ENCODE peak calls at places on chromosomes 12 and 14, in ten cellular contexts. One of them, this sample, is unnamed.

GRCh38 chr12:127060310-127060847 is 1206.6 kb upstream of the TMEM132C start:
- DNase-seq in foreskin fibroblast: no peak
- DNase-seq in tibial artery: no peak
- DNase-seq in esophagus muscularis mucosa: no peak
- DNase-seq in lung: no peak
- DNase-seq in GM12864: no peak
- DNase-seq in tibial nerve: no peak
- DNase-seq in transverse colon: peak
- DNase-seq in AG04450: no peak
- DNase-seq in fibroblast of the aortic adventitia: no peak
- DNase-seq in this sample: no peak

GRCh38 chr14:73245401-73246325 is 8.4 kb downstream of the PAPLN start:
- DNase-seq in foreskin fibroblast: peak
- DNase-seq in tibial artery: no peak
- DNase-seq in esophagus muscularis mucosa: no peak
- DNase-seq in lung: peak
- DNase-seq in GM12864: no peak
- DNase-seq in tibial nerve: no peak
- DNase-seq in transverse colon: peak
- DNase-seq in AG04450: no peak
- DNase-seq in fibroblast of the aortic adventitia: peak
- DNase-seq in this sample: peak

GRCh38 chr12:18951219-18951618 is 178.3 kb upstream of the PLEKHA5 start:
- DNase-seq in foreskin fibroblast: no peak
- DNase-seq in tibial artery: no peak
- DNase-seq in esophagus muscularis mucosa: no peak
- DNase-seq in lung: no peak
- DNase-seq in GM12864: no peak
- DNase-seq in tibial nerve: no peak
- DNase-seq in transverse colon: no peak
- DNase-seq in AG04450: no peak
- DNase-seq in fibroblast of the aortic adventitia: peak
- DNase-seq in this sample: no peak

GRCh38 chr12:80912906-80913769 is 24.6 kb downstream of the LIN7A start:
- DNase-seq in foreskin fibroblast: peak
- DNase-seq in tibial artery: no peak
- DNase-seq in esophagus muscularis mucosa: no peak
- DNase-seq in lung: peak
- DNase-seq in GM12864: no peak
- DNase-seq in tibial nerve: no peak
- DNase-seq in transverse colon: no peak
- DNase-seq in AG04450: no peak
- DNase-seq in fibroblast of the aortic adventitia: peak
- DNase-seq in this sample: no peak

GRCh38 chr12:843609-844008 is 91.2 kb downstream of the WNK1 start:
- DNase-seq in foreskin fibroblast: peak
- DNase-seq in tibial artery: no peak
- DNase-seq in esophagus muscularis mucosa: no peak
- DNase-seq in lung: no peak
- DNase-seq in GM12864: no peak
- DNase-seq in tibial nerve: no peak
- DNase-seq in transverse colon: no peak
- DNase-seq in AG04450: peak
- DNase-seq in fibroblast of the aortic adventitia: peak
- DNase-seq in this sample: peak

GRCh38 chr12:48105321-48105866 is 485 bp downstream of the SENP1 start:
- DNase-seq in foreskin fibroblast: no peak
- DNase-seq in tibial artery: no peak
- DNase-seq in esophagus muscularis mucosa: no peak
- DNase-seq in lung: no peak
- DNase-seq in GM12864: no peak
- DNase-seq in tibial nerve: no peak
- DNase-seq in transverse colon: no peak
- DNase-seq in AG04450: no peak
- DNase-seq in fibroblast of the aortic adventitia: peak
- DNase-seq in this sample: no peak

GRCh38 chr12:6554168-6554989 is 1.5 kb downstream of the IFFO1 start:
- DNase-seq in foreskin fibroblast: peak
- DNase-seq in tibial artery: peak
- DNase-seq in esophagus muscularis mucosa: no peak
- DNase-seq in lung: peak
- DNase-seq in GM12864: no peak
- DNase-seq in tibial nerve: peak
- DNase-seq in transverse colon: peak
- DNase-seq in AG04450: no peak
- DNase-seq in fibroblast of the aortic adventitia: peak
- DNase-seq in this sample: peak

GRCh38 chr14:72892879-72893635 is 844 bp downstream of the DPF3 start:
- DNase-seq in foreskin fibroblast: peak
- DNase-seq in tibial artery: no peak
- DNase-seq in esophagus muscularis mucosa: no peak
- DNase-seq in lung: no peak
- DNase-seq in GM12864: no peak
- DNase-seq in tibial nerve: no peak
- DNase-seq in transverse colon: peak
- DNase-seq in AG04450: no peak
- DNase-seq in fibroblast of the aortic adventitia: peak
- DNase-seq in this sample: no peak

GRCh38 chr12:74490390-74491064 is 47.1 kb upstream of the ATXN7L3B start:
- DNase-seq in foreskin fibroblast: no peak
- DNase-seq in tibial artery: no peak
- DNase-seq in esophagus muscularis mucosa: no peak
- DNase-seq in lung: no peak
- DNase-seq in GM12864: peak
- DNase-seq in tibial nerve: no peak
- DNase-seq in transverse colon: no peak
- DNase-seq in AG04450: no peak
- DNase-seq in fibroblast of the aortic adventitia: no peak
- DNase-seq in this sample: no peak

DNA sequence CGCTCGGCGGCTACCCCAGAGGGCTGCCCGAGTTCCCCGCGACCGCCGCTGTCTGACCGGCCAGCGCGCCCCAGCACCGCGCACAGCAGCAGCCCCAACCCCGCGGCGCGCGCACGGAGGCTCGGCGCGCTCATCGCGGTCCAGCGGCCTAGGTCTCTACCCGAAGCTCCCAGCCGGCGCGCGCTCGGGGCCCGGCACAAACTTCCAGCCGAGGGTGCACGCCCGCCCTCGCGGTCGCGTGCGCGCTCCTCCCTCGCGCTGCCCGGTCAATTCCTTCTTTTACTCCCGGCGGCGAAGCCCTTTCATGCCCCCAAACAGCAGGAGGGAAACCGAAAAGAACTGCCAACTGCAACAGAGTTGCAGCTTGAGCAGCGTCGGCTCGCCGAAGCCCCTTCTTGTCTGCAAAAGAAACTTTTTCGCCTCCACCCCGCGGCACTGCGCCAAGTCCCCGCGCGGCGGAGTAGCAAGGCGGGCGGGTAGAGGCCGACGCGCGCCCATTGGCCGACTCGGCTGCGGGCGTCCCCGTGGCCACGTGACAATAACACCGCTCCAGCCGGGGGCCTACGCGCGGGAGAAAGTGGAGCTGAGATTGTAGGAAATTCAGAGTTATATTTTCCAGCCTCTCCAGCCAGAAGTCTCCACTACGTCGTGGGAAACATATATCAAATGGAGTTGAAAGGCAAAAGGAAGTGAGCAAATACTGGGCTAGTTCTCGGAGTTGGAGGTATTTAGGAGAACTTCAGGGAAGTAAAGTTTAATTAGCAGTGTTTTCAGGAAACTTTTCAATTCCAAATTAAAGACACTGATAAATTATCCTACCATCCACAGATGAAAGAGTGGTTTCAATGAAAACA is at the start of gene LRIG3:
- DNase-seq in foreskin fibroblast: peak
- DNase-seq in tibial artery: peak
- DNase-seq in esophagus muscularis mucosa: peak
- DNase-seq in lung: peak
- DNase-seq in GM12864: no peak
- DNase-seq in tibial nerve: peak
- DNase-seq in transverse colon: peak
- DNase-seq in AG04450: peak
- DNase-seq in fibroblast of the aortic adventitia: peak
- DNase-seq in this sample: peak
- TF ChIP-seq CTCF in foreskin fibroblast: no peak
- TF ChIP-seq CTCF in tibial artery: no peak
- TF ChIP-seq CTCF in esophagus muscularis mucosa: peak
- TF ChIP-seq CTCF in lung: no peak
- TF ChIP-seq CTCF in GM12864: no peak
- TF ChIP-seq CTCF in tibial nerve: no peak
- TF ChIP-seq CTCF in transverse colon: peak
- TF ChIP-seq CTCF in AG04450: no peak
- TF ChIP-seq CTCF in fibroblast of the aortic adventitia: no peak
- TF ChIP-seq CTCF in this sample: no peak

DNA sequence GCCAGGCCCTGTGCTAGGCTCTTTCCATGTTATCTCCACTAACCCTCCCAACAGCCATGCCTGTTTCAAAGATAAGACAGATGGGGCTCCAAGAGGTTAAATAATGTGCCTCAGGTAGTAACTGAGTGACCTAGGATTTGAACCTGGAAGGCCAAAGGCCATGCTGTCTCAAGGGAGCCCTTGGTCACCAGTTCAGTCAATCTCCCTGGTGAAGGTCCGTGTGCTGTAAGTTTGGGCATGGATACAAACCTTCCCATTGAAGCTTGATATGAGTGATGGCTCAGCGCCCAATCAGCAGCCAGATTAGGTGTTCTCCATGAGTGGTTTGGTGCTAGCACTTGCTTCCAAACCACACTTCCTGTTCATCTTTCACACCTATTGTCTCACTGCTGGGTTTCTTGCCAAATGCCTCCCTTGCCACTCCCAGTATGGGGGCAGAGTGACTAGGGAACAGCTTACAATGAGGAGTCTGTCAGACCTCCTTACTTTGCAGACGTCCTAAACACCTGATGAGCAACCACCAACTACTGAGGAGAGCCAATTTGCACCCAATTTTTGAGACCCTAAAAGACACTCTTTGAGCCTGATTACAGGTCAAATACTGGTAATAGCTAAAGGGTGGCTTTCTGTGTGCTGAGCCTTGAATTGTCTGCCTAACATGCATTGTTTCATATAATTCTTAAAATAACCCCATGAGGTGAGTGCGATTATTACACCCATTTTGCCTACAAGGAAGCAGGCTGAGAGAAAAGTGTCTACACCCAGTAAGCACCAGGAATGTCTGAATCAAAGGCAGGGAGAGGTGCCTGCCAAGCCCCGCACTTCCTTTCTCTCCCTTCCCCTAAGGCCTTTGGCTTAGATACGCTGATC is 48.5 kb upstream of the FOS start:
- DNase-seq in foreskin fibroblast: peak
- DNase-seq in tibial artery: no peak
- DNase-seq in esophagus muscularis mucosa: no peak
- DNase-seq in lung: no peak
- DNase-seq in GM12864: no peak
- DNase-seq in tibial nerve: no peak
- DNase-seq in transverse colon: peak
- DNase-seq in AG04450: no peak
- DNase-seq in fibroblast of the aortic adventitia: peak
- DNase-seq in this sample: peak
- TF ChIP-seq CTCF in foreskin fibroblast: no peak
- TF ChIP-seq CTCF in tibial artery: no peak
- TF ChIP-seq CTCF in esophagus muscularis mucosa: no peak
- TF ChIP-seq CTCF in lung: no peak
- TF ChIP-seq CTCF in GM12864: peak
- TF ChIP-seq CTCF in tibial nerve: peak
- TF ChIP-seq CTCF in transverse colon: peak
- TF ChIP-seq CTCF in AG04450: peak
- TF ChIP-seq CTCF in fibroblast of the aortic adventitia: peak
- TF ChIP-seq CTCF in this sample: peak

GRCh38 chr12:31897791-31898503 is 61.3 kb upstream of the RESF1 start:
- DNase-seq in foreskin fibroblast: peak
- DNase-seq in tibial artery: no peak
- DNase-seq in esophagus muscularis mucosa: no peak
- DNase-seq in lung: no peak
- DNase-seq in GM12864: no peak
- DNase-seq in tibial nerve: peak
- DNase-seq in transverse colon: peak
- DNase-seq in AG04450: no peak
- DNase-seq in fibroblast of the aortic adventitia: no peak
- DNase-seq in this sample: peak

GRCh38 chr12:31906581-31907286 is 52.5 kb upstream of the RESF1 start:
- DNase-seq in foreskin fibroblast: no peak
- DNase-seq in tibial artery: no peak
- DNase-seq in esophagus muscularis mucosa: no peak
- DNase-seq in lung: no peak
- DNase-seq in GM12864: peak
- DNase-seq in tibial nerve: peak
- DNase-seq in transverse colon: no peak
- DNase-seq in AG04450: no peak
- DNase-seq in fibroblast of the aortic adventitia: no peak
- DNase-seq in this sample: no peak

GRCh38 chr12:31900271-31900670 is 58.9 kb upstream of the RESF1 start:
- DNase-seq in foreskin fibroblast: no peak
- DNase-seq in tibial artery: no peak
- DNase-seq in esophagus muscularis mucosa: no peak
- DNase-seq in lung: no peak
- DNase-seq in GM12864: no peak
- DNase-seq in tibial nerve: no peak
- DNase-seq in transverse colon: no peak
- DNase-seq in AG04450: no peak
- DNase-seq in fibroblast of the aortic adventitia: no peak
- DNase-seq in this sample: no peak

GRCh38 chr12:31899136-31899535 is 60.1 kb upstream of the RESF1 start:
- DNase-seq in foreskin fibroblast: no peak
- DNase-seq in tibial artery: no peak
- DNase-seq in esophagus muscularis mucosa: no peak
- DNase-seq in lung: no peak
- DNase-seq in GM12864: no peak
- DNase-seq in tibial nerve: no peak
- DNase-seq in transverse colon: no peak
- DNase-seq in AG04450: no peak
- DNase-seq in fibroblast of the aortic adventitia: no peak
- DNase-seq in this sample: no peak

GRCh38 chr12:31903025-31903424 is 56.2 kb upstream of the RESF1 start:
- DNase-seq in foreskin fibroblast: no peak
- DNase-seq in tibial artery: no peak
- DNase-seq in esophagus muscularis mucosa: no peak
- DNase-seq in lung: no peak
- DNase-seq in GM12864: no peak
- DNase-seq in tibial nerve: no peak
- DNase-seq in transverse colon: no peak
- DNase-seq in AG04450: no peak
- DNase-seq in fibroblast of the aortic adventitia: no peak
- DNase-seq in this sample: no peak
- TF ChIP-seq CTCF in foreskin fibroblast: no peak
- TF ChIP-seq CTCF in tibial artery: no peak
- TF ChIP-seq CTCF in esophagus muscularis mucosa: no peak
- TF ChIP-seq CTCF in lung: no peak
- TF ChIP-seq CTCF in GM12864: no peak
- TF ChIP-seq CTCF in tibial nerve: no peak
- TF ChIP-seq CTCF in transverse colon: no peak
- TF ChIP-seq CTCF in AG04450: no peak
- TF ChIP-seq CTCF in fibroblast of the aortic adventitia: no peak
- TF ChIP-seq CTCF in this sample: no peak

DNA sequence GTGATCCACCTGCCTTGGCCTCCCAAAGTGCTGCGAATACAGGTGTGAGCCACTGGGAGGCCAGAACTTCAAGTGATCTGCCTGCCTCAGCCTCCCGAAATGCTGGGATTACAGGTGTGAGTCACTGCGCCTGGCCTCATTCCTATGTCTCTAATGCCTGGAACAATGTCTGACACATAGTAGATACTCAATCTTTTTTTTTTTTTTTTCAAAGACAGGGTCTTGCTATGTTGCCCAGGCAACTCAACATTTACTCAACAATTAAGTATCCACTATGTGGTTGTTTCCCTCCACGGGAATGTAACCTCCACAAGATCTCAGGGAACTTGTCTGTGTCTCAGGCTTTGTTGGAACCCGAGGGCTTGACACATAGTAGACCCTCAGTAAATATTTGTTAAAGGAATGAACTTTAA is 3.1 kb upstream of the TMEM120B start:
- DNase-seq in foreskin fibroblast: peak
- DNase-seq in tibial artery: no peak
- DNase-seq in esophagus muscularis mucosa: no peak
- DNase-seq in lung: peak
- DNase-seq in GM12864: no peak
- DNase-seq in tibial nerve: no peak
- DNase-seq in transverse colon: no peak
- DNase-seq in AG04450: no peak
- DNase-seq in fibroblast of the aortic adventitia: peak
- DNase-seq in this sample: peak
- TF ChIP-seq CTCF in foreskin fibroblast: no peak
- TF ChIP-seq CTCF in tibial artery: no peak
- TF ChIP-seq CTCF in esophagus muscularis mucosa: peak
- TF ChIP-seq CTCF in lung: no peak
- TF ChIP-seq CTCF in GM12864: no peak
- TF ChIP-seq CTCF in tibial nerve: no peak
- TF ChIP-seq CTCF in transverse colon: no peak
- TF ChIP-seq CTCF in AG04450: no peak
- TF ChIP-seq CTCF in fibroblast of the aortic adventitia: no peak
- TF ChIP-seq CTCF in this sample: peak